ENCODE peak calls at places on chromosomes 5 and 9, in eight cellular contexts. Z is ACHN, D is T-helper 9 cell, V is immature natural killer cell, U is C1 segment of cervical spinal cord, Q is AG09319, X is dorsolateral prefrontal cortex, I is amniotic stem cell. J is an unnamed sample.

GRCh38 chr5:147450596-147450995 is 59.3 kb downstream of the DPYSL3 start:
- DNase-seq in Z (no peak), D (no peak), V (no peak), U (no peak), Q (no peak), X (no peak), I (no peak), J (no peak)

GRCh38 chr5:132747064-132747692 is at the start of gene CCNI2:
- DNase-seq in Z (no peak), D (peak; percentile 61), V (peak; percentile 28), U (no peak), Q (no peak), X (no peak), I (no peak), J (no peak)

GRCh38 chr9:38160613-38161215 is 91.7 kb upstream of the SHB start:
- DNase-seq in Z (peak; percentile 51), D (peak; percentile 59), V (peak; percentile 45), U (peak; percentile 5), Q (peak; percentile 15), X (no peak), I (peak; percentile 24), J (no peak)

GRCh38 chr9:133058550-133059320 is 3.0 kb upstream of the CEL start:
- DNase-seq in Z (no peak), D (no peak), V (no peak), U (no peak), Q (no peak), X (no peak), I (no peak), J (no peak)

GRCh38 chr5:155532621-155533314 is 519.2 kb downstream of the KIF4B start:
- DNase-seq in Z (no peak), D (no peak), V (no peak), U (no peak), Q (no peak), X (no peak), I (no peak), J (no peak)

GRCh38 chr5:160158087-160158486 is 38.8 kb upstream of the PWWP2A start:
- DNase-seq in Z (no peak), D (no peak), V (no peak), U (no peak), Q (no peak), X (no peak), I (no peak), J (no peak)

GRCh38 chr5:146862641-146863040 is 15.9 kb downstream of the PPP2R2B start:
- DNase-seq in Z (no peak), D (no peak), V (no peak), U (no peak), Q (no peak), X (no peak), I (no peak), J (no peak)

GRCh38 chr5:111422245-111422644 is 90.1 kb downstream of the STARD4 start:
- DNase-seq in Z (no peak), D (no peak), V (no peak), U (no peak), Q (no peak), X (no peak), I (no peak), J (no peak)

GRCh38 chr5:65828022-65828421 is 98.4 kb upstream of the ERBIN start:
- DNase-seq in Z (no peak), D (no peak), V (no peak), U (no peak), Q (no peak), X (no peak), I (no peak), J (no peak)

GRCh38 chr5:170219615-170220014 is 13.2 kb upstream of the C5orf58 start:
- DNase-seq in Z (peak; percentile 56), D (no peak), V (no peak), U (no peak), Q (no peak), X (no peak), I (no peak), J (no peak)

GRCh38 chr5:16615737-16616535 is 861 bp downstream of the RETREG1 start:
- DNase-seq in Z (no peak), D (peak; percentile 2), V (no peak), U (no peak), Q (no peak), X (no peak), I (no peak), J (no peak)

GRCh38 chr5:40043916-40044315 is 619.1 kb upstream of the DAB2 start:
- DNase-seq in Z (no peak), D (no peak), V (no peak), U (no peak), Q (no peak), X (no peak), I (no peak), J (no peak)

GRCh38 chr5:151199581-151200185 is 24.2 kb downstream of the CCDC69 start:
- DNase-seq in Z (no peak), D (no peak), V (no peak), U (no peak), Q (no peak), X (no peak), I (no peak), J (no peak)

GRCh38 chr9:132973166-132973565 is 5.3 kb upstream of the GFI1B start:
- DNase-seq in Z (no peak), D (no peak), V (no peak), U (no peak), Q (no peak), X (no peak), I (no peak), J (no peak)

GRCh38 chr9:111974092-111974681 is 77.6 kb downstream of the UGCG start:
- DNase-seq in Z (no peak), D (no peak), V (no peak), U (no peak), Q (no peak), X (no peak), I (no peak), J (no peak)

GRCh38 chr5:149697001-149697400 is 33.1 kb upstream of the PPARGC1B start:
- DNase-seq in Z (no peak), D (no peak), V (no peak), U (no peak), Q (no peak), X (no peak), I (no peak), J (no peak)

J was measured in NCI-H1048.